ENCODE peak calls at places on chromosome 22, in five cellular contexts. O, Q, E, U and J are unnamed samples.

GRCh38 chr22:37920131-37920530 is 14.0 kb downstream of the MICALL1 start:
- DNase-seq in U (no peak), Q (no peak), O (no peak), E (no peak), J (no peak)

GRCh38 chr22:32847067-32847491 is 45.6 kb downstream of the TIMP3 start:
- DNase-seq in O (no peak), E (no peak), U (peak), Q (no peak), J (peak)

GRCh38 chr22:46879083-46879482 is 116.6 kb downstream of the TBC1D22A start:
- DNase-seq in Q (peak), E (no peak), U (peak), O (no peak), J (no peak)

GRCh38 chr22:41480397-41480735 is 11.4 kb downstream of the ACO2 start:
- DNase-seq in O (no peak), E (no peak), Q (no peak), U (no peak), J (no peak)

GRCh38 chr22:21651521-21652009 is 9.5 kb downstream of the SDF2L1 start:
- DNase-seq in E (no peak), U (no peak), Q (no peak), O (no peak), J (no peak)

GRCh38 chr22:42630901-42631602 is 9.3 kb downstream of the ATP5MGL start:
- DNase-seq in Q (peak), U (no peak), O (no peak), E (no peak), J (no peak)

GRCh38 chr22:48960576-48960975 is 867.1 kb downstream of the BRD1 start:
- DNase-seq in Q (no peak), O (no peak), U (no peak), E (peak), J (peak)

GRCh38 chr22:26918236-26918635 is 260.8 kb downstream of the MIAT start:
- DNase-seq in E (no peak), Q (no peak), U (no peak), O (no peak), J (no peak)

GRCh38 chr22:28819253-28820096 is 19.1 kb upstream of the XBP1 start:
- DNase-seq in O (no peak), Q (no peak), E (no peak), U (no peak), J (no peak)

GRCh38 chr22:33529424-33530113 is 390.7 kb downstream of the LARGE1 start:
- DNase-seq in E (peak), O (no peak), Q (no peak), U (no peak), J (no peak)

GRCh38 chr22:26681395-26681821 is 24.0 kb downstream of the MIAT start:
- DNase-seq in E (no peak), U (no peak), O (no peak), Q (no peak), J (no peak)

GRCh38 chr22:41181349-41182241 is 23.5 kb upstream of the L3MBTL2 start:
- DNase-seq in Q (no peak), E (no peak), O (no peak), U (no peak), J (peak)

GRCh38 chr22:31085928-31086327 is 4.8 kb downstream of the SMTN start:
- DNase-seq in U (no peak), E (no peak), O (no peak), Q (no peak), J (no peak)

GRCh38 chr22:31084811-31085492 is 3.8 kb downstream of the SMTN start:
- DNase-seq in Q (peak), E (peak), O (peak), U (peak), J (peak)

GRCh38 chr22:31086703-31087330 is 5.7 kb downstream of the SMTN start:
- DNase-seq in Q (no peak), O (no peak), U (no peak), E (no peak), J (no peak)

GRCh38 chr22:31083923-31084810 is 3.0 kb downstream of the SMTN start:
- DNase-seq in O (no peak), Q (no peak), U (no peak), E (peak), J (no peak)

DNA sequence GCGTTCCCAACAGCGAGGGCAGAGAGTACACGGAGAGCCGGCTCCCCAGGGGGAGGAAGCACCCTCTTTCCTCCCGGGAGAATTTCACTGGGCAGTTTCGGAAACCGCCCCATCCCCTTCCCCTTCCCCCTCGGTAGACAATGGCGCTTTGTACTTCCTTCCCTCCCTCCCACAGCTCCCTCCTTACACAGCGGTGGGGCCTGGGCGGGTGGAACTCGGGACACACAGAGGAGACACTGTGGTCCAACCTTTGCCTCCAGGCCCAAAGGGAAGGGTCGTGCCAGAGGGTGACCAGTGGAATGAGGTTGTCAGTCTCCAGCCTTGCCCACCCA is 4.3 kb downstream of the SMTN start:
- DNase-seq in E (peak), O (no peak), U (peak), Q (no peak), J (peak)
- TF ChIP-seq CTCF in E (no peak), O (no peak), U (no peak), Q (no peak), J (no peak)

GRCh38 chr22:23695748-23696325 is 5.0 kb downstream of the RGL4 start:
- DNase-seq in O (no peak), Q (no peak), E (no peak), U (no peak), J (no peak)

GRCh38 chr22:23696326-23696851 is 5.6 kb downstream of the RGL4 start:
- DNase-seq in O (peak), Q (no peak), E (no peak), U (no peak), J (no peak)

GRCh38 chr22:23698673-23699235 is 7.9 kb downstream of the RGL4 start:
- DNase-seq in Q (no peak), U (no peak), O (no peak), E (no peak), J (peak)

GRCh38 chr22:23697031-23697970 is 6.5 kb downstream of the RGL4 start:
- DNase-seq in O (no peak), E (no peak), Q (no peak), U (no peak), J (peak)

DNA sequence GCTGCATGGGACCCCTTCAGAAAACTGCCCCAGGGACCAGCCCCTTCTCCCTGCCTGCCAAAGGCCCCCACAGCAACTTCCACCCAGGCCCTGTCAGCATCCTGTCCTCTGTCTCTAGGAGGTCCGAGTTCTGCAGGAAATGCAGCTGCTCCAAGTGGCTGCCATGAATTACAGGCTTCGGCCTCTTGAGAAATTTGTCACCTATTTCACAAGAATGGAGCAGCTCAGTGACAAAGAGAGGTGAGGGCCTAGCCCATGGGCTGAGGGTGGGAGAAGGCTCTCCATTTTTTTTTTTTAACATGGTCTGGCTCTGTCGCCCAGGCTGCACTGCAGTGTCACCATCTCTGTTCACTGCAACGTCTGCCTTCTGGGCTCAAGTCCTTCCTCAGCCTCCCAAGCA is 7.3 kb downstream of the RGL4 start:
- DNase-seq in O (no peak), Q (no peak), E (no peak), U (no peak), J (no peak)
- H3K4me3 ChIP-seq in O (no peak), Q (no peak), E (no peak), U (no peak), J (no peak)

DNA sequence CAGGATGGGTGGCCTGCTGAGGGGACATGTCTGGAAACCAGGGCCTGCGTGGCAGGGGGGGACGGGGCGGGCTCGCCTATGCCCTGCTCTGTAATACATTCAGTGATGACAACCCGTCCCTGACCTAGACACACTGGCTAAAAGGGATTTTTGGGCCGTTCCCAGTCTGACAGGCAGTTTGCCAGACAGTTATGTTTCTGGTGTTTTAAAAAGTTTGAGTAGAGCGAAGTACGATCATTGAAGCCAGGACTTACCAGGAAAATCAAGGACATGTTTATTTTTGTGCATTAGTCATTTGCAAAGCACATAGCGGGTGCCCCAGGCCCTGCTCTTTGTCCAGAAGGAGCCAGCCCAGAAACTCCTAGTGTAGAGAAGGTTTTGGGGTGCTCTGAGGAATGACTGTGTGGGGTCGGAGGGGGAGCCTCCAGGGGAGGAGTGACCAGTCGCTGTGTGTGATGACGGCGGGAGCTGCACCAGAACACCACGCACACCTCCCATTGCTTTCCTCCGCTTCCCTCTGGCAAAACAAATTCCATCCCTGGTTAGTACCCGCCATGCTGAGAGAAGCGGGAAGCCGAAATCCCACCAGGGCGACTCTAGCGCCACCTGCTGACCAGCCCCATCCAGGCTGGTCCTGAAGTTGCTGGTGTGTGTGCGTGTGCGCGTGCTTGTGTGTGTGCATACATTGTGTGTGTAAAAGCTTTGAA is 50.8 kb downstream of the FBLN1 start:
- DNase-seq in O (no peak), U (peak), E (peak), Q (peak), J (peak)
- TF ChIP-seq POLR2A in O (no peak), U (no peak), E (no peak), Q (no peak), J (no peak)

DNA sequence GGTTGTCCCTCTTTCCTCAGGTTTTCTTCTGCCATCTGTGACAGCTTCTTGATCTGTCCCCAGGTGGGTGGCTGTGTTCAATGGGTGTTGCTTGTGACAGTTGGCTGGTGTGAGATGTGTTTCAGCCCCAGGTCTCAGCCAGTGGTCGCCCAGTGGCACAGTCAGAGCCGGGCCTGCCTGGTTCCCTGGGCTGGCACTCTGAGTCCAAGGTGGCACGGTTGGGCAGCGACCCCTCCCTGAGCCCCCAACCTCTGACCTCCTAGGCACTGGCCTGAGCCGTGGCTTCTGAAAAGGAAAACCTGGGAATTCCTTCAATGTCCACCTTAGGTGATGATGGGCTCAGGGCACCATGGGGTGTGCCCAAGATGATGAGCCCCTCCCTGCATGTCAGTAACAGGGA is 14.0 kb upstream of the PRODH start:
- DNase-seq in O (no peak), U (peak), Q (peak), E (no peak), J (no peak)
- TF ChIP-seq CTCF in O (no peak), U (no peak), Q (no peak), E (no peak), J (no peak)

GRCh38 chr22:35540600-35541253 is at the start of gene RASD2:
- DNase-seq in O (no peak), E (peak), U (peak), Q (peak), J (no peak)

GRCh38 chr22:35538801-35539321 is 1.8 kb upstream of the RASD2 start:
- DNase-seq in Q (no peak), U (no peak), O (no peak), E (peak), J (no peak)

GRCh38 chr22:35539910-35540599 is 576 bp upstream of the RASD2 start:
- DNase-seq in U (peak), E (peak), Q (peak), O (no peak), J (no peak)

GRCh38 chr22:35541254-35541748 is 670 bp downstream of the RASD2 start:
- DNase-seq in E (no peak), U (peak), Q (peak), O (no peak), J (no peak)

GRCh38 chr22:35539487-35539886 is 1.1 kb upstream of the RASD2 start:
- DNase-seq in O (no peak), U (no peak), E (no peak), Q (no peak), J (no peak)
- H3K4me3 ChIP-seq in O (peak), U (peak), E (no peak), Q (peak), J (no peak)

DNA sequence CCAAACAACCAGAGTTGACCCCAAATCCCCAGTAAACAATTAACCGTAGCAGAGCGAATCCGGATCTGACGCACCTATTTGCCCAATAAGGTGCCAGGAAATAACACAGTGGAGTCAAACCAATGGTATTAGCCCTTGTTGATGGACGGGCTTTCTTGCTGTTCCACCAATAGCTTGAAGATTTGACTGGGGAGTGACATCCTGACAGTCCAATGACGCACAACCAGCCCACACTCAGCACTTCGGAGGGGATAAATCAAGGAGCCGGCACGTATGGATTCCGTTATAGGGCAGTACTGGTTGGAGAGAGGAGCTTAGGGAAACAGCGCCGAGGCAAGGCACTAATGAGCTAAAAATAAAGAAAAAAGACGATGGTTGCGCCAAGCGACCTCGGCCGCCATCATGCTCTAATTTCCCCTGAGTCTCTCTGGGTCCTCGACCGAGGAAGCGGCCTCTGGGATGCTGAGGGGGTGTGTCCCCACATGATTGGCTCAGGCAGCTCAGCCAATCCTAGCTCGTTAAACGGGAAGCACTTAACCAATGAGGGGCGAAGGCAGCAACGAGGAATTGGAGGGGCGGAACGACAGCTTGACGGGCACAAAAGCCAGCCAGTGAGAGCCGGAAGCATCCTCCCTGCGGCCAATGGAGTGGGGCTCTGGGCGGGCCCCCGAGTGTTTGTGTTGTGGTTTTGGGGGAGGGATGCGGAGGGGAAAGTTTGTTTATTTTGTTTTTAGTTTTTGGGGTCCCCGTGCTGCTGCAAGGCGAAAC is 49.5 kb downstream of the FAM83F start:
- DNase-seq in Q (peak), E (peak), U (peak), O (peak), J (peak)
- TF ChIP-seq POLR2A in Q (peak), E (peak), U (peak), O (peak), J (no peak)

DNA sequence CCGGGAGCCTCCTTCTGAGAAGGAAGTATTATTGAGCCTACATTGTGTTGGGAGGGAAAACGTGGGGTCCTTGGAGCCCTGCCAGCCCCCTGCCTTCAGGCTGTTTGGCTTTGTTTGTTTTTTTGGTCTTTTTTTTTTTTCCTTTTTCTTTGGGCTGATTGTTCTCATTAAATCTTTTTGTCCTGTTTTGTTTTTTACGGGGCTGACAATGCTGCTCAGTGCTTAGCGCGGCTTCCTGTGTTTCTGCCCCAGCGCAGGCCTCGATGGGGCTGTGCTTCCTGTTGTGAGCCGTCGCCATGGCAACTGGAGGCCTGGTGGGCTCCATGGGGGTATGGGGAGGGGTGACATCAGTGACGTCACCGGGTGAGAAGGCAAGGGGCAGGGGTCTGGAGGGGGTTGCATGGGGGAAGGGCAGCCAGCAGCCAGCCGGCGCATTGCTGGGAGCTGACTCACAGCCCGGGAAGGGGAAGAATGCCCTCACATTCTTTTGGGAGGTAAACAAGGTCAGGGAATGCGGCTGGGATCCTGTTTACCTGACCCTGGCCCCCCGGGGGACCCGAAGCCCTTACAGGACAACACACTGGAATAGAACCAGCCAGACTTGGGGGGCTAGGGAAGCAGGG is 22.1 kb upstream of the CBX7 start:
- DNase-seq in Q (peak), O (no peak), U (peak), E (peak), J (peak)
- TF ChIP-seq CTCF in Q (no peak), O (no peak), U (no peak), E (no peak), J (no peak)